ENCODE peak calls at places on chromosomes 11 and 22, in six cellular contexts. One of them, this sample, is unnamed. For H3K9me3 and H3K4me1, the result is how much of the 10 kb centered on the place peaks cover.

GRCh38 chr11:11370263-11371060 is 17.4 kb upstream of the CSNK2A3 start:
- DNase-seq in uterus: no peak
- DNase-seq in fibroblast of lung: no peak
- DNase-seq in Panc1: no peak
- DNase-seq in heart right ventricle: no peak
- DNase-seq in adrenal gland: no peak
- DNase-seq in this sample: no peak

GRCh38 chr11:68003846-68004550 is at the start of gene UNC93B1:
- DNase-seq in uterus: peak
- DNase-seq in heart right ventricle: peak
- DNase-seq in adrenal gland: peak
- DNase-seq in fibroblast of lung: peak
- DNase-seq in Panc1: no peak
- DNase-seq in this sample: peak

GRCh38 chr11:94793822-94794221 is 25.7 kb downstream of the AMOTL1 start:
- DNase-seq in heart right ventricle: no peak
- DNase-seq in adrenal gland: no peak
- DNase-seq in fibroblast of lung: peak
- DNase-seq in Panc1: no peak
- DNase-seq in uterus: no peak
- DNase-seq in this sample: no peak

GRCh38 chr11:60318726-60319125 is 8.3 kb upstream of the MS4A6E start:
- DNase-seq in adrenal gland: no peak
- DNase-seq in uterus: no peak
- DNase-seq in fibroblast of lung: no peak
- DNase-seq in heart right ventricle: no peak
- DNase-seq in Panc1: no peak
- DNase-seq in this sample: no peak

GRCh38 chr11:107591098-107591445 is at the start of gene ELMOD1:
- DNase-seq in Panc1: no peak
- DNase-seq in fibroblast of lung: peak
- DNase-seq in uterus: no peak
- DNase-seq in adrenal gland: peak
- DNase-seq in heart right ventricle: peak
- DNase-seq in this sample: peak

GRCh38 chr22:35634015-35634414 is 14.2 kb upstream of the APOL6 start:
- DNase-seq in Panc1: no peak
- DNase-seq in uterus: no peak
- DNase-seq in adrenal gland: no peak
- DNase-seq in fibroblast of lung: no peak
- DNase-seq in heart right ventricle: no peak
- DNase-seq in this sample: no peak

GRCh38 chr11:32891657-32892354 is 805 bp upstream of the QSER1 start:
- DNase-seq in adrenal gland: no peak
- DNase-seq in fibroblast of lung: peak
- DNase-seq in uterus: no peak
- DNase-seq in Panc1: no peak
- DNase-seq in heart right ventricle: no peak
- DNase-seq in this sample: no peak

GRCh38 chr11:113048820-113049555 is 87.8 kb downstream of the NCAM1 start:
- DNase-seq in adrenal gland: peak
- DNase-seq in heart right ventricle: no peak
- DNase-seq in fibroblast of lung: peak
- DNase-seq in Panc1: no peak
- DNase-seq in uterus: peak
- DNase-seq in this sample: no peak

GRCh38 chr11:109547356-109548027 is 125.5 kb downstream of the C11orf87 start:
- DNase-seq in fibroblast of lung: peak
- DNase-seq in uterus: no peak
- DNase-seq in adrenal gland: no peak
- DNase-seq in heart right ventricle: no peak
- DNase-seq in Panc1: no peak
- DNase-seq in this sample: no peak

GRCh38 chr11:57335343-57336110 is at the start of gene SSRP1:
- DNase-seq in adrenal gland: peak
- DNase-seq in heart right ventricle: peak
- DNase-seq in Panc1: no peak
- DNase-seq in uterus: peak
- DNase-seq in fibroblast of lung: peak
- DNase-seq in this sample: peak

GRCh38 chr22:24954114-24954463 is 1.6 kb downstream of the KIAA1671 start:
- DNase-seq in uterus: no peak
- DNase-seq in Panc1: no peak
- DNase-seq in adrenal gland: no peak
- DNase-seq in fibroblast of lung: no peak
- DNase-seq in heart right ventricle: no peak
- DNase-seq in this sample: no peak

GRCh38 chr11:44652901-44653644 is 73.7 kb upstream of the TSPAN18 start:
- DNase-seq in adrenal gland: no peak
- DNase-seq in Panc1: no peak
- DNase-seq in fibroblast of lung: no peak
- DNase-seq in heart right ventricle: no peak
- DNase-seq in uterus: no peak
- DNase-seq in this sample: no peak

GRCh38 chr11:544817-545166 is 7.5 kb downstream of the LRRC56 start:
- DNase-seq in heart right ventricle: no peak
- DNase-seq in fibroblast of lung: no peak
- DNase-seq in uterus: no peak
- DNase-seq in Panc1: no peak
- DNase-seq in adrenal gland: no peak
- DNase-seq in this sample: no peak

GRCh38 chr11:124987096-124987495 is 33.1 kb downstream of the CCDC15 start:
- DNase-seq in Panc1: no peak
- DNase-seq in fibroblast of lung: no peak
- DNase-seq in adrenal gland: no peak
- DNase-seq in heart right ventricle: no peak
- DNase-seq in uterus: no peak
- DNase-seq in this sample: no peak

GRCh38 chr22:31825513-31825912 is 71.7 kb downstream of the DEPDC5 start:
- DNase-seq in fibroblast of lung: no peak
- DNase-seq in heart right ventricle: no peak
- DNase-seq in adrenal gland: no peak
- DNase-seq in uterus: no peak
- DNase-seq in Panc1: no peak
- DNase-seq in this sample: no peak

GRCh38 chr11:117814766-117815261 is 9.7 kb downstream of the FXYD2 start:
- DNase-seq in fibroblast of lung: no peak
- DNase-seq in Panc1: no peak
- DNase-seq in heart right ventricle: peak
- DNase-seq in uterus: peak
- DNase-seq in adrenal gland: peak
- DNase-seq in this sample: no peak

GRCh38 chr11:9330387-9331384 is 16.3 kb upstream of the TMEM41B start:
- DNase-seq in heart right ventricle: no peak
- DNase-seq in adrenal gland: no peak
- DNase-seq in fibroblast of lung: peak
- DNase-seq in Panc1: no peak
- DNase-seq in uterus: no peak
- DNase-seq in this sample: no peak

GRCh38 chr11:79312591-79313267 is 128.1 kb downstream of the TENM4 start:
- DNase-seq in heart right ventricle: no peak
- DNase-seq in fibroblast of lung: peak
- DNase-seq in uterus: no peak
- DNase-seq in adrenal gland: no peak
- DNase-seq in Panc1: no peak
- DNase-seq in this sample: no peak

GRCh38 chr22:22941831-22942510 is 54.4 kb downstream of the IGLL5 start:
- DNase-seq in Panc1: no peak
- DNase-seq in fibroblast of lung: no peak
- DNase-seq in heart right ventricle: no peak
- DNase-seq in adrenal gland: no peak
- DNase-seq in uterus: no peak
- DNase-seq in this sample: no peak

GRCh38 chr22:22616636-22617035 is 27.8 kb upstream of the GGTLC2 start:
- DNase-seq in adrenal gland: no peak
- DNase-seq in heart right ventricle: no peak
- DNase-seq in fibroblast of lung: no peak
- DNase-seq in uterus: no peak
- DNase-seq in Panc1: no peak
- DNase-seq in this sample: no peak

GRCh38 chr11:72221386-72221785 is 3.2 kb upstream of the INPPL1 start:
- DNase-seq in uterus: no peak
- DNase-seq in adrenal gland: peak
- DNase-seq in Panc1: no peak
- DNase-seq in heart right ventricle: no peak
- DNase-seq in fibroblast of lung: no peak
- DNase-seq in this sample: no peak

GRCh38 chr11:107780775-107781174 is 68.9 kb upstream of the SLN start:
- DNase-seq in uterus: no peak
- DNase-seq in heart right ventricle: no peak
- DNase-seq in fibroblast of lung: peak
- DNase-seq in Panc1: no peak
- DNase-seq in adrenal gland: no peak
- DNase-seq in this sample: no peak

GRCh38 chr22:18056161-18056666 is 21.6 kb upstream of the PEX26 start:
- DNase-seq in fibroblast of lung: peak
- DNase-seq in heart right ventricle: no peak
- DNase-seq in adrenal gland: peak
- DNase-seq in Panc1: no peak
- DNase-seq in uterus: peak
- DNase-seq in this sample: peak

GRCh38 chr11:70483077-70483861 is 84.9 kb downstream of the CTTN start:
- DNase-seq in Panc1: peak
- DNase-seq in heart right ventricle: peak
- DNase-seq in uterus: no peak
- DNase-seq in adrenal gland: peak
- DNase-seq in fibroblast of lung: peak
- DNase-seq in this sample: no peak

GRCh38 chr11:108873938-108874337 is 209.1 kb downstream of the DDX10 start:
- DNase-seq in adrenal gland: no peak
- DNase-seq in Panc1: no peak
- DNase-seq in uterus: no peak
- DNase-seq in heart right ventricle: no peak
- DNase-seq in fibroblast of lung: no peak
- DNase-seq in this sample: no peak

GRCh38 chr22:48856308-48856615 is 971.4 kb downstream of the BRD1 start:
- DNase-seq in adrenal gland: no peak
- DNase-seq in uterus: no peak
- DNase-seq in Panc1: no peak
- DNase-seq in fibroblast of lung: no peak
- DNase-seq in heart right ventricle: no peak
- DNase-seq in this sample: peak

GRCh38 chr22:48858856-48859255 is 968.8 kb downstream of the BRD1 start:
- DNase-seq in fibroblast of lung: no peak
- DNase-seq in adrenal gland: no peak
- DNase-seq in Panc1: no peak
- DNase-seq in heart right ventricle: no peak
- DNase-seq in uterus: no peak
- DNase-seq in this sample: no peak

GRCh38 chr22:48855593-48856307 is 971.9 kb downstream of the BRD1 start:
- DNase-seq in uterus: no peak
- DNase-seq in adrenal gland: no peak
- DNase-seq in fibroblast of lung: no peak
- DNase-seq in Panc1: no peak
- DNase-seq in heart right ventricle: no peak
- DNase-seq in this sample: peak

GRCh38 chr22:48857202-48857805 is 970.4 kb downstream of the BRD1 start:
- DNase-seq in fibroblast of lung: no peak
- DNase-seq in adrenal gland: no peak
- DNase-seq in uterus: no peak
- DNase-seq in heart right ventricle: no peak
- DNase-seq in Panc1: no peak
- DNase-seq in this sample: no peak

DNA sequence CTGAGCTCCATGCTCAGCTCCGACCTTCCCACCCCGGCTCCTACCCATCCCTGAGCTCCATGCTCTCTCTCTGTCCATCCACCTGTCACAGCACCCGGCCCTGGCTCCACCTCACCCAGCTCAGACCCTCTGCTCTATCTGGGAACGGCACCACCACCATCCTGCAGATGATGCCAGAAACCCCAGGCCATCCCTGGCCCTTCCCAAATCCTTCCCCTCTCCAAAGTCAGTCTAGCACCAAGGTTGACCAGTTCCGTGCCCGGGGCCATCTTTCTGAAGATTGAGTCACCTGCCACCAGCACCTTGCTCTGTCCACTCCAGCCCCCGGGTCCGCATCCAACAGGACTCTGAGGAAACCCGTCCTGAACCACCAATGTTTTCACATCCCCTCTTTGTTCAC is 969.6 kb downstream of the BRD1 start:
- DNase-seq in adrenal gland: no peak
- DNase-seq in heart right ventricle: no peak
- DNase-seq in uterus: no peak
- DNase-seq in fibroblast of lung: no peak
- DNase-seq in Panc1: no peak
- DNase-seq in this sample: no peak
- H3K9me3 ChIP-seq in adrenal gland: under half
- H3K9me3 ChIP-seq in heart right ventricle: under half
- H3K9me3 ChIP-seq in uterus: under half
- H3K9me3 ChIP-seq in fibroblast of lung: under half
- H3K9me3 ChIP-seq in Panc1: under half
- H3K9me3 ChIP-seq in this sample: under half

DNA sequence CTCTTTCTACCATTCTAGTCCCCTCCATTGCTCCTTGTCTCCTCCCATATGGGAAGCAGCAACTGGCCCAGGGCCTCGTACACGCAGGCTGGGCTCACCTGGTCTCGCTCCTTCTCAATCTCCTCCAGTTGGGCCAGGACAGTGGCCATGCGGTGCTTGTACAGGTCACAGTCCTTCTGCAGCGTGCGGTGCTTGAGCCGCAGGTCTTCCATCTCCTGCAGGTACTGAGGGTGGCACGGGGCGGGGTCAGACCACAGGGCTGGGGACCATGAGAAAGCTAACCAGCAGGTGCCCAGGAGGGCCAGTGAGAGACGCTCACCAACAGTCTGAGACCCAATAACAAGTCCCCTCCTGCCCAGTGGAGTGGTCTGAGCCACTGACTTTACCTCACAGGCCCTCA is 11.5 kb downstream of the CARD10 start:
- DNase-seq in uterus: no peak
- DNase-seq in Panc1: no peak
- DNase-seq in adrenal gland: no peak
- DNase-seq in fibroblast of lung: no peak
- DNase-seq in heart right ventricle: no peak
- DNase-seq in this sample: no peak
- H3K27ac ChIP-seq in uterus: no peak
- H3K27ac ChIP-seq in Panc1: peak
- H3K27ac ChIP-seq in adrenal gland: no peak
- H3K27ac ChIP-seq in fibroblast of lung: no peak
- H3K27ac ChIP-seq in heart right ventricle: peak
- H3K27ac ChIP-seq in this sample: no peak

GRCh38 chr11:100833276-100833675 is 146.2 kb downstream of the ARHGAP42 start:
- DNase-seq in fibroblast of lung: no peak
- DNase-seq in uterus: no peak
- DNase-seq in heart right ventricle: no peak
- DNase-seq in Panc1: no peak
- DNase-seq in adrenal gland: no peak
- DNase-seq in this sample: no peak
- H3K4me1 ChIP-seq in fibroblast of lung: under half
- H3K4me1 ChIP-seq in uterus: under half
- H3K4me1 ChIP-seq in heart right ventricle: under half
- H3K4me1 ChIP-seq in Panc1: under half
- H3K4me1 ChIP-seq in adrenal gland: under half
- H3K4me1 ChIP-seq in this sample: under half

DNA sequence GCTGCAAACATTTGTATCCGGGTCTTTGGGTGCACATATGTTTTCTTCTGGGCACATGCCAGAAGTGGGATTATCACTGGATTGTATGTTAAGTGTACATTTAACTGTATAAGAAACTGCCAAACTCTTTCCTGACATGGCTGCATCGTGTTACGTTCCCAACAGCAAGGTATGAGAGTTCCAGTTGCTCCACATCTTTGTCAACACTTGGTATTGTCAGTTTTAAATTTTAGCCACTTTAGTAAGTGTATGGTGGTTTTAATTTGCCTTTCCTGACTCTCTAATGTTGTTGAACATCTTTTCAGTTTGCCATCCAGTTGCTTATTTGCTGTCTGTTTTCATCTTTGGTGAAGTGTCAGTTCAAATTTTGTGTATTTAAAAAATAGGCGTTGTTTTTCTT is 22.5 kb upstream of the SMIM38 start:
- DNase-seq in Panc1: no peak
- DNase-seq in fibroblast of lung: no peak
- DNase-seq in adrenal gland: no peak
- DNase-seq in heart right ventricle: no peak
- DNase-seq in uterus: no peak
- DNase-seq in this sample: no peak
- H3K9me3 ChIP-seq in Panc1: under half
- H3K9me3 ChIP-seq in fibroblast of lung: under half
- H3K9me3 ChIP-seq in adrenal gland: under half
- H3K9me3 ChIP-seq in heart right ventricle: under half
- H3K9me3 ChIP-seq in uterus: under half
- H3K9me3 ChIP-seq in this sample: under half

This sample was measured in SJSA1.